ENCODE peak calls at places on chromosomes 11 and 22, in four cellular contexts. G is neural progenitor cell, Q is activated T-cell treated with anti-CD3 and anti-CD28 coated beads for 24 hours, T is fibroblast of pulmonary artery. A is an unnamed sample.

GRCh38 chr22:29226246-29226981 is 20.7 kb downstream of the EMID1 start:
- DNase-seq in G (no peak), Q (no peak), T (no peak), A (no peak)

GRCh38 chr22:36175892-36176291 is 15.3 kb upstream of the APOL3 start:
- DNase-seq in G (no peak), Q (no peak), T (no peak), A (no peak)

GRCh38 chr22:17939579-17939978 is 84.8 kb downstream of the MICAL3 start:
- DNase-seq in G (no peak), Q (no peak), T (no peak), A (no peak)

GRCh38 chr11:8083871-8084281 is 2.9 kb downstream of the TUB start:
- DNase-seq in G (peak; percentile 40), Q (no peak), T (no peak), A (no peak)

GRCh38 chr11:73270089-73270854 is 1.9 kb upstream of the P2RY6 start:
- DNase-seq in G (no peak), Q (no peak), T (no peak), A (no peak)

GRCh38 chr11:30617762-30618161 is 31.6 kb upstream of the MPPED2 start:
- DNase-seq in G (no peak), Q (no peak), T (no peak), A (no peak)

GRCh38 chr22:40534379-40535188 is 101.9 kb downstream of the MRTFA start:
- DNase-seq in G (no peak), Q (no peak), T (peak; percentile 53), A (peak; percentile 79)

GRCh38 chr11:47983464-47984397 is 3.4 kb downstream of the PTPRJ start:
- DNase-seq in G (no peak), Q (no peak), T (peak; percentile 52), A (no peak)

GRCh38 chr11:108906329-108906728 is 241.5 kb downstream of the DDX10 start:
- DNase-seq in G (no peak), Q (no peak), T (peak; percentile 62), A (peak; percentile 83)

GRCh38 chr11:95849087-95849825 is 59.0 kb downstream of the CEP57 start:
- DNase-seq in G (peak; percentile 60), Q (peak; percentile 7), T (peak; percentile 88), A (peak; percentile 77)

GRCh38 chr11:43021466-43021865 is 290.3 kb upstream of the API5 start:
- DNase-seq in G (peak; percentile 51), Q (no peak), T (no peak), A (no peak)

GRCh38 chr11:134655189-134655937 is 243.3 kb upstream of the B3GAT1 start:
- DNase-seq in G (no peak), Q (no peak), T (no peak), A (no peak)

GRCh38 chr11:20790622-20791021 is 121.2 kb downstream of the NELL1 start:
- DNase-seq in G (peak; percentile 46), Q (no peak), T (no peak), A (no peak)

GRCh38 chr11:57498540-57498939 is 17.0 kb downstream of the SLC43A1 start:
- DNase-seq in G (no peak), Q (no peak), T (no peak), A (no peak)

GRCh38 chr11:71330996-71331395 is 78.6 kb upstream of the SHANK2 start:
- DNase-seq in G (no peak), Q (no peak), T (no peak), A (no peak)

GRCh38 chr11:28463826-28464225 is 355.6 kb downstream of the METTL15 start:
- DNase-seq in G (no peak), Q (no peak), T (no peak), A (no peak)

GRCh38 chr11:12455938-12456337 is 78.6 kb downstream of the PARVA start:
- DNase-seq in G (no peak), Q (no peak), T (peak; percentile 60), A (no peak)

GRCh38 chr11:132475046-132475445 is 1057.3 kb downstream of the OPCML start:
- DNase-seq in G (no peak), Q (no peak), T (no peak), A (no peak)

GRCh38 chr11:12859872-12860657 is 149.1 kb upstream of the RASSF10 start:
- DNase-seq in G (peak; percentile 13), Q (no peak), T (peak; percentile 45), A (no peak)

GRCh38 chr11:65279713-65280459 is 18.1 kb downstream of the POLA2 start:
- DNase-seq in G (no peak), Q (peak; percentile 58), T (peak; percentile 97), A (peak; percentile 96)

GRCh38 chr22:27692243-27692642 is 109.3 kb downstream of the MN1 start:
- DNase-seq in G (no peak), Q (no peak), T (no peak), A (no peak)

GRCh38 chr11:93694109-93694508 is 32.6 kb downstream of the CEP295 start:
- DNase-seq in G (no peak), Q (no peak), T (peak; percentile 10), A (no peak)

GRCh38 chr11:74321487-74322188 is 10.2 kb upstream of the P4HA3 start:
- DNase-seq in G (peak; percentile 41), Q (peak; percentile 12), T (peak; percentile 73), A (peak; percentile 60)

GRCh38 chr11:7019500-7020182 is 505 bp downstream of the ZNF214 start:
- DNase-seq in G (peak; percentile 67), Q (no peak), T (no peak), A (no peak)

GRCh38 chr11:88338223-88338661 is 706 bp upstream of the CTSC start:
- DNase-seq in G (peak; percentile 14), Q (peak; percentile 60), T (peak; percentile 90), A (peak; percentile 47)

GRCh38 chr11:86194998-86195397 is 49.6 kb upstream of the EED start:
- DNase-seq in G (no peak), Q (no peak), T (no peak), A (no peak)

GRCh38 chr22:32801436-32802290 is at the start of gene TIMP3:
- DNase-seq in G (peak; percentile 92), Q (no peak), T (peak; percentile 61), A (peak; percentile 66)

GRCh38 chr22:23058481-23059336 is 11.6 kb upstream of the GNAZ start:
- DNase-seq in G (no peak), Q (no peak), T (no peak), A (no peak)

GRCh38 chr11:13487661-13488030 is 8.2 kb downstream of the PTH start:
- DNase-seq in G (peak; percentile 28), Q (no peak), T (peak; percentile 21), A (peak; percentile 31)

GRCh38 chr11:73759520-73760065 is 1.3 kb downstream of the RAB6A start:
- DNase-seq in G (no peak), Q (no peak), T (peak; percentile 39), A (peak; percentile 49)

GRCh38 chr22:49366437-49366836 is 461.2 kb downstream of the BRD1 start:
- DNase-seq in G (no peak), Q (no peak), T (no peak), A (no peak)

GRCh38 chr11:108768370-108768769 is 103.5 kb downstream of the DDX10 start:
- DNase-seq in G (no peak), Q (no peak), T (peak; percentile 60), A (no peak)

GRCh38 chr22:26887456-26887855 is 230.1 kb downstream of the MIAT start:
- DNase-seq in G (peak; percentile 22), Q (no peak), T (peak; percentile 84), A (peak; percentile 84)

GRCh38 chr11:67248653-67249052 is 17.6 kb upstream of the GRK2 start:
- DNase-seq in G (no peak), Q (no peak), T (no peak), A (peak; percentile 75)

GRCh38 chr11:94787798-94788197 is 19.6 kb downstream of the AMOTL1 start:
- DNase-seq in G (no peak), Q (no peak), T (no peak), A (no peak)

GRCh38 chr11:123239371-123240150 is 44.5 kb upstream of the CLMP start:
- DNase-seq in G (no peak), Q (no peak), T (no peak), A (no peak)

GRCh38 chr11:57515332-57516060 is at the start of gene SLC43A1:
- DNase-seq in G (peak; percentile 59), Q (no peak), T (peak; percentile 64), A (peak; percentile 55)